ENCODE peak calls at places on chromosomes 4 and X, in ten cellular contexts. One of them, this sample, is unnamed.

GRCh38 chr4:7196731-7197130 is 4.4 kb downstream of the SORCS2 start:
- DNase-seq in HS-27A: no peak
- DNase-seq in hippocampal formation: no peak
- DNase-seq in stimulated activated naive CD8-positive, alpha-beta T cell treated with anti-CD3 and anti-CD28 coated beads, Interleukin-15, amount 100 ng/mL, for 72 hours: no peak
- DNase-seq in T-helper 2 cell: no peak
- DNase-seq in aorta: no peak
- DNase-seq in BJ: no peak
- DNase-seq in renal cortical epithelial cell: no peak
- DNase-seq in fibroblast of lung: no peak
- DNase-seq in HS-5: no peak
- DNase-seq in this sample: no peak

GRCh38 chrX:38959736-38960534 is 158.7 kb downstream of the MID1IP1 start:
- DNase-seq in stimulated activated naive CD8-positive, alpha-beta T cell treated with anti-CD3 and anti-CD28 coated beads, Interleukin-15, amount 100 ng/mL, for 72 hours: no peak
- DNase-seq in T-helper 2 cell: no peak
- DNase-seq in BJ: no peak
- DNase-seq in HS-5: no peak
- DNase-seq in fibroblast of lung: peak; percentile 84
- DNase-seq in aorta: no peak
- DNase-seq in hippocampal formation: no peak
- DNase-seq in renal cortical epithelial cell: no peak
- DNase-seq in HS-27A: no peak
- DNase-seq in this sample: no peak

GRCh38 chr4:107133965-107134364 is 97.9 kb upstream of the DKK2 start:
- DNase-seq in stimulated activated naive CD8-positive, alpha-beta T cell treated with anti-CD3 and anti-CD28 coated beads, Interleukin-15, amount 100 ng/mL, for 72 hours: no peak
- DNase-seq in fibroblast of lung: no peak
- DNase-seq in HS-27A: no peak
- DNase-seq in HS-5: no peak
- DNase-seq in aorta: no peak
- DNase-seq in T-helper 2 cell: no peak
- DNase-seq in BJ: no peak
- DNase-seq in hippocampal formation: no peak
- DNase-seq in renal cortical epithelial cell: no peak
- DNase-seq in this sample: no peak

GRCh38 chr4:121156822-121157769 is 7.0 kb downstream of the TNIP3 start:
- DNase-seq in HS-27A: no peak
- DNase-seq in BJ: no peak
- DNase-seq in aorta: peak; percentile 51
- DNase-seq in HS-5: no peak
- DNase-seq in renal cortical epithelial cell: peak; percentile 21
- DNase-seq in T-helper 2 cell: no peak
- DNase-seq in stimulated activated naive CD8-positive, alpha-beta T cell treated with anti-CD3 and anti-CD28 coated beads, Interleukin-15, amount 100 ng/mL, for 72 hours: peak; percentile 23
- DNase-seq in fibroblast of lung: peak; percentile 25
- DNase-seq in hippocampal formation: peak; percentile 5
- DNase-seq in this sample: no peak

GRCh38 chr4:41215155-41215554 is 813 bp upstream of the APBB2 start:
- DNase-seq in aorta: no peak
- DNase-seq in HS-27A: no peak
- DNase-seq in HS-5: no peak
- DNase-seq in stimulated activated naive CD8-positive, alpha-beta T cell treated with anti-CD3 and anti-CD28 coated beads, Interleukin-15, amount 100 ng/mL, for 72 hours: no peak
- DNase-seq in T-helper 2 cell: no peak
- DNase-seq in BJ: no peak
- DNase-seq in fibroblast of lung: no peak
- DNase-seq in renal cortical epithelial cell: no peak
- DNase-seq in hippocampal formation: no peak
- DNase-seq in this sample: no peak

GRCh38 chrX:24506082-24506481 is 41.0 kb downstream of the PDK3 start:
- DNase-seq in aorta: no peak
- DNase-seq in renal cortical epithelial cell: peak; percentile 60
- DNase-seq in HS-5: peak; percentile 26
- DNase-seq in stimulated activated naive CD8-positive, alpha-beta T cell treated with anti-CD3 and anti-CD28 coated beads, Interleukin-15, amount 100 ng/mL, for 72 hours: no peak
- DNase-seq in fibroblast of lung: no peak
- DNase-seq in HS-27A: no peak
- DNase-seq in hippocampal formation: no peak
- DNase-seq in BJ: no peak
- DNase-seq in T-helper 2 cell: no peak
- DNase-seq in this sample: no peak

GRCh38 chrX:11113731-11114130 is 2.6 kb downstream of the HCCS start:
- DNase-seq in fibroblast of lung: no peak
- DNase-seq in HS-27A: no peak
- DNase-seq in hippocampal formation: no peak
- DNase-seq in BJ: no peak
- DNase-seq in aorta: no peak
- DNase-seq in renal cortical epithelial cell: peak; percentile 11
- DNase-seq in stimulated activated naive CD8-positive, alpha-beta T cell treated with anti-CD3 and anti-CD28 coated beads, Interleukin-15, amount 100 ng/mL, for 72 hours: no peak
- DNase-seq in HS-5: no peak
- DNase-seq in T-helper 2 cell: no peak
- DNase-seq in this sample: no peak

GRCh38 chrX:11290673-11291072 is 2.5 kb upstream of the AMELX start:
- DNase-seq in renal cortical epithelial cell: no peak
- DNase-seq in hippocampal formation: no peak
- DNase-seq in aorta: no peak
- DNase-seq in fibroblast of lung: no peak
- DNase-seq in stimulated activated naive CD8-positive, alpha-beta T cell treated with anti-CD3 and anti-CD28 coated beads, Interleukin-15, amount 100 ng/mL, for 72 hours: no peak
- DNase-seq in HS-27A: no peak
- DNase-seq in HS-5: no peak
- DNase-seq in T-helper 2 cell: no peak
- DNase-seq in BJ: no peak
- DNase-seq in this sample: no peak

GRCh38 chrX:133171962-133172708 is 46.0 kb downstream of the TFDP3 start:
- DNase-seq in HS-27A: no peak
- DNase-seq in stimulated activated naive CD8-positive, alpha-beta T cell treated with anti-CD3 and anti-CD28 coated beads, Interleukin-15, amount 100 ng/mL, for 72 hours: no peak
- DNase-seq in renal cortical epithelial cell: peak; percentile 25
- DNase-seq in HS-5: no peak
- DNase-seq in BJ: no peak
- DNase-seq in fibroblast of lung: peak; percentile 22
- DNase-seq in T-helper 2 cell: no peak
- DNase-seq in aorta: no peak
- DNase-seq in hippocampal formation: no peak
- DNase-seq in this sample: no peak

GRCh38 chr4:184417802-184418511 is 56.4 kb downstream of the IRF2 start:
- DNase-seq in T-helper 2 cell: no peak
- DNase-seq in hippocampal formation: peak; percentile 31
- DNase-seq in stimulated activated naive CD8-positive, alpha-beta T cell treated with anti-CD3 and anti-CD28 coated beads, Interleukin-15, amount 100 ng/mL, for 72 hours: peak; percentile 35
- DNase-seq in fibroblast of lung: peak; percentile 70
- DNase-seq in HS-5: peak; percentile 66
- DNase-seq in BJ: peak; percentile 70
- DNase-seq in aorta: no peak
- DNase-seq in renal cortical epithelial cell: peak; percentile 84
- DNase-seq in HS-27A: peak; percentile 7
- DNase-seq in this sample: peak; percentile 4

GRCh38 chr4:24793219-24794005 is 2.0 kb upstream of the SOD3 start:
- DNase-seq in stimulated activated naive CD8-positive, alpha-beta T cell treated with anti-CD3 and anti-CD28 coated beads, Interleukin-15, amount 100 ng/mL, for 72 hours: no peak
- DNase-seq in T-helper 2 cell: no peak
- DNase-seq in aorta: no peak
- DNase-seq in HS-27A: no peak
- DNase-seq in HS-5: no peak
- DNase-seq in BJ: no peak
- DNase-seq in hippocampal formation: no peak
- DNase-seq in fibroblast of lung: no peak
- DNase-seq in renal cortical epithelial cell: peak; percentile 52
- DNase-seq in this sample: no peak

GRCh38 chrX:130539721-130540321 is 138.0 kb downstream of the RBMX2 start:
- DNase-seq in renal cortical epithelial cell: peak; percentile 34
- DNase-seq in T-helper 2 cell: peak; percentile 2
- DNase-seq in hippocampal formation: peak; percentile 29
- DNase-seq in HS-5: no peak
- DNase-seq in BJ: no peak
- DNase-seq in aorta: peak; percentile 62
- DNase-seq in fibroblast of lung: peak; percentile 61
- DNase-seq in stimulated activated naive CD8-positive, alpha-beta T cell treated with anti-CD3 and anti-CD28 coated beads, Interleukin-15, amount 100 ng/mL, for 72 hours: peak; percentile 13
- DNase-seq in HS-27A: no peak
- DNase-seq in this sample: no peak

GRCh38 chrX:100931218-100931924 is 2.7 kb upstream of the XKRX start:
- DNase-seq in renal cortical epithelial cell: no peak
- DNase-seq in stimulated activated naive CD8-positive, alpha-beta T cell treated with anti-CD3 and anti-CD28 coated beads, Interleukin-15, amount 100 ng/mL, for 72 hours: no peak
- DNase-seq in aorta: no peak
- DNase-seq in T-helper 2 cell: no peak
- DNase-seq in HS-5: no peak
- DNase-seq in hippocampal formation: no peak
- DNase-seq in HS-27A: no peak
- DNase-seq in BJ: no peak
- DNase-seq in fibroblast of lung: no peak
- DNase-seq in this sample: no peak

GRCh38 chr4:70793626-70794025 is 46.1 kb downstream of the GRSF1 start:
- DNase-seq in hippocampal formation: no peak
- DNase-seq in fibroblast of lung: no peak
- DNase-seq in stimulated activated naive CD8-positive, alpha-beta T cell treated with anti-CD3 and anti-CD28 coated beads, Interleukin-15, amount 100 ng/mL, for 72 hours: no peak
- DNase-seq in HS-27A: no peak
- DNase-seq in HS-5: no peak
- DNase-seq in renal cortical epithelial cell: no peak
- DNase-seq in aorta: no peak
- DNase-seq in BJ: no peak
- DNase-seq in T-helper 2 cell: no peak
- DNase-seq in this sample: no peak

GRCh38 chr4:123418486-123418931 is 21.9 kb downstream of the SPRY1 start:
- DNase-seq in stimulated activated naive CD8-positive, alpha-beta T cell treated with anti-CD3 and anti-CD28 coated beads, Interleukin-15, amount 100 ng/mL, for 72 hours: no peak
- DNase-seq in BJ: peak; percentile 73
- DNase-seq in renal cortical epithelial cell: peak; percentile 97
- DNase-seq in aorta: no peak
- DNase-seq in HS-27A: no peak
- DNase-seq in hippocampal formation: no peak
- DNase-seq in fibroblast of lung: peak; percentile 85
- DNase-seq in T-helper 2 cell: no peak
- DNase-seq in HS-5: peak; percentile 71
- DNase-seq in this sample: no peak

GRCh38 chr4:139791681-139792080 is 126.1 kb downstream of the MGST2 start:
- DNase-seq in HS-5: no peak
- DNase-seq in T-helper 2 cell: no peak
- DNase-seq in BJ: no peak
- DNase-seq in HS-27A: no peak
- DNase-seq in renal cortical epithelial cell: no peak
- DNase-seq in aorta: no peak
- DNase-seq in fibroblast of lung: no peak
- DNase-seq in stimulated activated naive CD8-positive, alpha-beta T cell treated with anti-CD3 and anti-CD28 coated beads, Interleukin-15, amount 100 ng/mL, for 72 hours: no peak
- DNase-seq in hippocampal formation: no peak
- DNase-seq in this sample: no peak

GRCh38 chr4:184166736-184167135 is 50.9 kb downstream of the ENPP6 start:
- DNase-seq in HS-5: no peak
- DNase-seq in stimulated activated naive CD8-positive, alpha-beta T cell treated with anti-CD3 and anti-CD28 coated beads, Interleukin-15, amount 100 ng/mL, for 72 hours: no peak
- DNase-seq in BJ: no peak
- DNase-seq in HS-27A: no peak
- DNase-seq in fibroblast of lung: no peak
- DNase-seq in renal cortical epithelial cell: no peak
- DNase-seq in hippocampal formation: no peak
- DNase-seq in T-helper 2 cell: no peak
- DNase-seq in aorta: no peak
- DNase-seq in this sample: no peak

GRCh38 chrX:132795211-132795610 is 163.2 kb downstream of the HS6ST2 start:
- DNase-seq in T-helper 2 cell: no peak
- DNase-seq in hippocampal formation: no peak
- DNase-seq in renal cortical epithelial cell: no peak
- DNase-seq in HS-5: no peak
- DNase-seq in fibroblast of lung: no peak
- DNase-seq in aorta: no peak
- DNase-seq in stimulated activated naive CD8-positive, alpha-beta T cell treated with anti-CD3 and anti-CD28 coated beads, Interleukin-15, amount 100 ng/mL, for 72 hours: no peak
- DNase-seq in BJ: no peak
- DNase-seq in HS-27A: no peak
- DNase-seq in this sample: no peak

GRCh38 chr4:26015133-26015651 is 101.2 kb downstream of the SMIM20 start:
- DNase-seq in stimulated activated naive CD8-positive, alpha-beta T cell treated with anti-CD3 and anti-CD28 coated beads, Interleukin-15, amount 100 ng/mL, for 72 hours: no peak
- DNase-seq in HS-27A: peak; percentile 87
- DNase-seq in BJ: peak; percentile 98
- DNase-seq in hippocampal formation: no peak
- DNase-seq in aorta: peak; percentile 91
- DNase-seq in T-helper 2 cell: no peak
- DNase-seq in renal cortical epithelial cell: peak; percentile 22
- DNase-seq in fibroblast of lung: peak; percentile 89
- DNase-seq in HS-5: peak; percentile 74
- DNase-seq in this sample: peak; percentile 11

GRCh38 chr4:75714681-75715080 is 9.7 kb upstream of the USO1 start:
- DNase-seq in fibroblast of lung: no peak
- DNase-seq in T-helper 2 cell: no peak
- DNase-seq in HS-27A: no peak
- DNase-seq in BJ: no peak
- DNase-seq in hippocampal formation: no peak
- DNase-seq in renal cortical epithelial cell: no peak
- DNase-seq in HS-5: no peak
- DNase-seq in aorta: no peak
- DNase-seq in stimulated activated naive CD8-positive, alpha-beta T cell treated with anti-CD3 and anti-CD28 coated beads, Interleukin-15, amount 100 ng/mL, for 72 hours: no peak
- DNase-seq in this sample: no peak

GRCh38 chr4:13635281-13635799 is 7.8 kb upstream of the BOD1L1 start:
- DNase-seq in stimulated activated naive CD8-positive, alpha-beta T cell treated with anti-CD3 and anti-CD28 coated beads, Interleukin-15, amount 100 ng/mL, for 72 hours: no peak
- DNase-seq in hippocampal formation: no peak
- DNase-seq in HS-5: no peak
- DNase-seq in aorta: no peak
- DNase-seq in HS-27A: no peak
- DNase-seq in BJ: no peak
- DNase-seq in renal cortical epithelial cell: no peak
- DNase-seq in T-helper 2 cell: no peak
- DNase-seq in fibroblast of lung: no peak
- DNase-seq in this sample: no peak

GRCh38 chr4:132123870-132124623 is 1025.0 kb upstream of the PCDH10 start:
- DNase-seq in BJ: no peak
- DNase-seq in aorta: no peak
- DNase-seq in fibroblast of lung: peak; percentile 36
- DNase-seq in renal cortical epithelial cell: peak; percentile 33
- DNase-seq in hippocampal formation: no peak
- DNase-seq in HS-27A: no peak
- DNase-seq in HS-5: no peak
- DNase-seq in T-helper 2 cell: no peak
- DNase-seq in stimulated activated naive CD8-positive, alpha-beta T cell treated with anti-CD3 and anti-CD28 coated beads, Interleukin-15, amount 100 ng/mL, for 72 hours: no peak
- DNase-seq in this sample: no peak

GRCh38 chrX:12867746-12868145 is 874 bp downstream of the TLR7 start:
- DNase-seq in stimulated activated naive CD8-positive, alpha-beta T cell treated with anti-CD3 and anti-CD28 coated beads, Interleukin-15, amount 100 ng/mL, for 72 hours: no peak
- DNase-seq in renal cortical epithelial cell: no peak
- DNase-seq in HS-5: no peak
- DNase-seq in aorta: no peak
- DNase-seq in HS-27A: no peak
- DNase-seq in hippocampal formation: no peak
- DNase-seq in fibroblast of lung: no peak
- DNase-seq in BJ: no peak
- DNase-seq in T-helper 2 cell: no peak
- DNase-seq in this sample: no peak

GRCh38 chrX:43380704-43381103 is 275.4 kb upstream of the MAOA start:
- DNase-seq in aorta: no peak
- DNase-seq in HS-5: no peak
- DNase-seq in renal cortical epithelial cell: no peak
- DNase-seq in BJ: no peak
- DNase-seq in hippocampal formation: no peak
- DNase-seq in HS-27A: no peak
- DNase-seq in T-helper 2 cell: no peak
- DNase-seq in fibroblast of lung: no peak
- DNase-seq in stimulated activated naive CD8-positive, alpha-beta T cell treated with anti-CD3 and anti-CD28 coated beads, Interleukin-15, amount 100 ng/mL, for 72 hours: no peak
- DNase-seq in this sample: no peak

GRCh38 chr4:152454398-152455011 is 81.4 kb downstream of the FBXW7 start:
- DNase-seq in HS-5: no peak
- DNase-seq in aorta: no peak
- DNase-seq in HS-27A: no peak
- DNase-seq in renal cortical epithelial cell: peak; percentile 69
- DNase-seq in stimulated activated naive CD8-positive, alpha-beta T cell treated with anti-CD3 and anti-CD28 coated beads, Interleukin-15, amount 100 ng/mL, for 72 hours: no peak
- DNase-seq in hippocampal formation: peak; percentile 29
- DNase-seq in BJ: no peak
- DNase-seq in T-helper 2 cell: no peak
- DNase-seq in fibroblast of lung: peak; percentile 60
- DNase-seq in this sample: no peak

GRCh38 chrX:41718481-41719245 is 5.3 kb upstream of the GPR82 start:
- DNase-seq in T-helper 2 cell: no peak
- DNase-seq in hippocampal formation: peak; percentile 44
- DNase-seq in aorta: no peak
- DNase-seq in stimulated activated naive CD8-positive, alpha-beta T cell treated with anti-CD3 and anti-CD28 coated beads, Interleukin-15, amount 100 ng/mL, for 72 hours: no peak
- DNase-seq in HS-27A: no peak
- DNase-seq in HS-5: no peak
- DNase-seq in fibroblast of lung: no peak
- DNase-seq in renal cortical epithelial cell: peak; percentile 81
- DNase-seq in BJ: no peak
- DNase-seq in this sample: no peak

GRCh38 chrX:29662759-29663503 is 552.4 kb upstream of the MAGEB2 start:
- DNase-seq in T-helper 2 cell: no peak
- DNase-seq in BJ: peak; percentile 73
- DNase-seq in fibroblast of lung: peak; percentile 88
- DNase-seq in renal cortical epithelial cell: peak; percentile 96
- DNase-seq in stimulated activated naive CD8-positive, alpha-beta T cell treated with anti-CD3 and anti-CD28 coated beads, Interleukin-15, amount 100 ng/mL, for 72 hours: no peak
- DNase-seq in HS-5: peak; percentile 78
- DNase-seq in hippocampal formation: peak; percentile 63
- DNase-seq in aorta: no peak
- DNase-seq in HS-27A: peak; percentile 62
- DNase-seq in this sample: no peak

GRCh38 chr4:183546376-183546775 is 41.5 kb downstream of the ING2 start:
- DNase-seq in hippocampal formation: no peak
- DNase-seq in HS-27A: no peak
- DNase-seq in stimulated activated naive CD8-positive, alpha-beta T cell treated with anti-CD3 and anti-CD28 coated beads, Interleukin-15, amount 100 ng/mL, for 72 hours: no peak
- DNase-seq in HS-5: no peak
- DNase-seq in renal cortical epithelial cell: no peak
- DNase-seq in T-helper 2 cell: no peak
- DNase-seq in fibroblast of lung: no peak
- DNase-seq in aorta: no peak
- DNase-seq in BJ: no peak
- DNase-seq in this sample: no peak

This sample was measured in occipital lobe.